ENCODE peak calls at places on chromosomes 11 and 22, in ten cellular contexts. One of them, this sample, is unnamed.

GRCh38 chr22:48197189-48197690 is 1434.8 kb downstream of the TBC1D22A start:
- DNase-seq in mesenchymal stem cell: no peak
- DNase-seq in T1000: no peak
- DNase-seq in activated naive CD4-positive, alpha-beta T cell treated with Interleukin-2 at 50 U/mL for 16 hours: no peak
- DNase-seq in T-helper 9 cell: no peak
- DNase-seq in right cardiac atrium: no peak
- DNase-seq in AG09319: no peak
- DNase-seq in posterior vena cava: no peak
- DNase-seq in SHP77: no peak
- DNase-seq in A549: no peak
- DNase-seq in this sample: no peak

GRCh38 chr22:38471237-38471636 is 3.3 kb downstream of the KDELR3 start:
- DNase-seq in T-helper 9 cell: no peak
- DNase-seq in T1000: no peak
- DNase-seq in activated naive CD4-positive, alpha-beta T cell treated with Interleukin-2 at 50 U/mL for 16 hours: no peak
- DNase-seq in AG09319: no peak
- DNase-seq in A549: no peak
- DNase-seq in mesenchymal stem cell: no peak
- DNase-seq in SHP77: no peak
- DNase-seq in posterior vena cava: peak; percentile 67
- DNase-seq in right cardiac atrium: no peak
- DNase-seq in this sample: no peak

GRCh38 chr11:128814856-128815705 is 52.0 kb downstream of the KCNJ1 start:
- DNase-seq in right cardiac atrium: peak; percentile 81
- DNase-seq in posterior vena cava: peak; percentile 89
- DNase-seq in T-helper 9 cell: no peak
- DNase-seq in SHP77: no peak
- DNase-seq in mesenchymal stem cell: peak; percentile 87
- DNase-seq in AG09319: peak; percentile 79
- DNase-seq in activated naive CD4-positive, alpha-beta T cell treated with Interleukin-2 at 50 U/mL for 16 hours: no peak
- DNase-seq in A549: no peak
- DNase-seq in T1000: no peak
- DNase-seq in this sample: peak; percentile 93

GRCh38 chr22:27867114-27867957 is 51.7 kb downstream of the PITPNB start:
- DNase-seq in posterior vena cava: no peak
- DNase-seq in T-helper 9 cell: no peak
- DNase-seq in SHP77: no peak
- DNase-seq in right cardiac atrium: no peak
- DNase-seq in mesenchymal stem cell: peak; percentile 45
- DNase-seq in activated naive CD4-positive, alpha-beta T cell treated with Interleukin-2 at 50 U/mL for 16 hours: no peak
- DNase-seq in A549: peak; percentile 31
- DNase-seq in T1000: no peak
- DNase-seq in AG09319: no peak
- DNase-seq in this sample: peak; percentile 74

GRCh38 chr11:60734271-60734670 is 9.8 kb downstream of the MS4A18 start:
- DNase-seq in mesenchymal stem cell: no peak
- DNase-seq in right cardiac atrium: no peak
- DNase-seq in posterior vena cava: no peak
- DNase-seq in T1000: no peak
- DNase-seq in AG09319: no peak
- DNase-seq in activated naive CD4-positive, alpha-beta T cell treated with Interleukin-2 at 50 U/mL for 16 hours: no peak
- DNase-seq in SHP77: no peak
- DNase-seq in T-helper 9 cell: no peak
- DNase-seq in A549: no peak
- DNase-seq in this sample: no peak

GRCh38 chr11:117691206-117691490 is 105.9 kb downstream of the DSCAML1 start:
- DNase-seq in posterior vena cava: no peak
- DNase-seq in mesenchymal stem cell: no peak
- DNase-seq in T1000: no peak
- DNase-seq in SHP77: no peak
- DNase-seq in A549: no peak
- DNase-seq in AG09319: no peak
- DNase-seq in activated naive CD4-positive, alpha-beta T cell treated with Interleukin-2 at 50 U/mL for 16 hours: no peak
- DNase-seq in T-helper 9 cell: no peak
- DNase-seq in right cardiac atrium: no peak
- DNase-seq in this sample: no peak

GRCh38 chr11:76184551-76184993 is 21.7 kb downstream of the WNT11 start:
- DNase-seq in T-helper 9 cell: no peak
- DNase-seq in SHP77: no peak
- DNase-seq in AG09319: no peak
- DNase-seq in mesenchymal stem cell: peak; percentile 44
- DNase-seq in activated naive CD4-positive, alpha-beta T cell treated with Interleukin-2 at 50 U/mL for 16 hours: no peak
- DNase-seq in T1000: no peak
- DNase-seq in right cardiac atrium: peak; percentile 58
- DNase-seq in posterior vena cava: no peak
- DNase-seq in A549: no peak
- DNase-seq in this sample: no peak

GRCh38 chr11:109306322-109306721 is 115.7 kb upstream of the C11orf87 start:
- DNase-seq in posterior vena cava: no peak
- DNase-seq in A549: no peak
- DNase-seq in T1000: no peak
- DNase-seq in right cardiac atrium: no peak
- DNase-seq in T-helper 9 cell: no peak
- DNase-seq in activated naive CD4-positive, alpha-beta T cell treated with Interleukin-2 at 50 U/mL for 16 hours: no peak
- DNase-seq in AG09319: no peak
- DNase-seq in mesenchymal stem cell: peak; percentile 27
- DNase-seq in SHP77: no peak
- DNase-seq in this sample: peak; percentile 32

GRCh38 chr11:35158371-35159081 is 19.6 kb downstream of the CD44 start:
- DNase-seq in right cardiac atrium: peak; percentile 53
- DNase-seq in activated naive CD4-positive, alpha-beta T cell treated with Interleukin-2 at 50 U/mL for 16 hours: no peak
- DNase-seq in AG09319: peak; percentile 69
- DNase-seq in SHP77: no peak
- DNase-seq in A549: no peak
- DNase-seq in T-helper 9 cell: no peak
- DNase-seq in mesenchymal stem cell: peak; percentile 78
- DNase-seq in posterior vena cava: peak; percentile 78
- DNase-seq in T1000: no peak
- DNase-seq in this sample: peak; percentile 35

GRCh38 chr22:17101475-17102296 is 16.9 kb downstream of the IL17RA start:
- DNase-seq in T-helper 9 cell: no peak
- DNase-seq in AG09319: no peak
- DNase-seq in A549: no peak
- DNase-seq in right cardiac atrium: no peak
- DNase-seq in posterior vena cava: peak; percentile 35
- DNase-seq in activated naive CD4-positive, alpha-beta T cell treated with Interleukin-2 at 50 U/mL for 16 hours: no peak
- DNase-seq in T1000: no peak
- DNase-seq in SHP77: no peak
- DNase-seq in mesenchymal stem cell: no peak
- DNase-seq in this sample: no peak

GRCh38 chr11:2700415-2701211 is 819 bp upstream of the KCNQ1OT1 start:
- DNase-seq in mesenchymal stem cell: peak; percentile 59
- DNase-seq in SHP77: no peak
- DNase-seq in activated naive CD4-positive, alpha-beta T cell treated with Interleukin-2 at 50 U/mL for 16 hours: peak; percentile 30
- DNase-seq in A549: peak; percentile 52
- DNase-seq in T1000: no peak
- DNase-seq in AG09319: no peak
- DNase-seq in right cardiac atrium: peak; percentile 78
- DNase-seq in posterior vena cava: peak; percentile 91
- DNase-seq in T-helper 9 cell: no peak
- DNase-seq in this sample: no peak

GRCh38 chr22:19105867-19106802 is 16.1 kb downstream of the DGCR2 start:
- DNase-seq in activated naive CD4-positive, alpha-beta T cell treated with Interleukin-2 at 50 U/mL for 16 hours: peak; percentile 50
- DNase-seq in T-helper 9 cell: peak; percentile 30
- DNase-seq in posterior vena cava: peak; percentile 76
- DNase-seq in SHP77: no peak
- DNase-seq in mesenchymal stem cell: no peak
- DNase-seq in AG09319: no peak
- DNase-seq in A549: no peak
- DNase-seq in right cardiac atrium: no peak
- DNase-seq in T1000: no peak
- DNase-seq in this sample: no peak

GRCh38 chr11:109984634-109985289 is 108.4 kb upstream of the ZC3H12C start:
- DNase-seq in activated naive CD4-positive, alpha-beta T cell treated with Interleukin-2 at 50 U/mL for 16 hours: no peak
- DNase-seq in mesenchymal stem cell: no peak
- DNase-seq in AG09319: no peak
- DNase-seq in SHP77: no peak
- DNase-seq in T-helper 9 cell: no peak
- DNase-seq in right cardiac atrium: no peak
- DNase-seq in posterior vena cava: no peak
- DNase-seq in T1000: no peak
- DNase-seq in A549: no peak
- DNase-seq in this sample: peak; percentile 20

GRCh38 chr22:37973271-37974170 is 10.8 kb downstream of the SOX10 start:
- DNase-seq in T-helper 9 cell: no peak
- DNase-seq in mesenchymal stem cell: no peak
- DNase-seq in activated naive CD4-positive, alpha-beta T cell treated with Interleukin-2 at 50 U/mL for 16 hours: no peak
- DNase-seq in T1000: no peak
- DNase-seq in AG09319: no peak
- DNase-seq in right cardiac atrium: no peak
- DNase-seq in A549: no peak
- DNase-seq in posterior vena cava: no peak
- DNase-seq in SHP77: no peak
- DNase-seq in this sample: no peak

GRCh38 chr22:29255064-29255621 is 12.6 kb downstream of the RHBDD3 start:
- DNase-seq in mesenchymal stem cell: no peak
- DNase-seq in activated naive CD4-positive, alpha-beta T cell treated with Interleukin-2 at 50 U/mL for 16 hours: no peak
- DNase-seq in T-helper 9 cell: no peak
- DNase-seq in AG09319: no peak
- DNase-seq in right cardiac atrium: no peak
- DNase-seq in posterior vena cava: peak; percentile 62
- DNase-seq in A549: no peak
- DNase-seq in T1000: no peak
- DNase-seq in SHP77: no peak
- DNase-seq in this sample: no peak

GRCh38 chr22:22745225-22746060 is 101.0 kb downstream of the GGTLC2 start:
- DNase-seq in T-helper 9 cell: peak; percentile 24
- DNase-seq in SHP77: peak; percentile 15
- DNase-seq in posterior vena cava: no peak
- DNase-seq in T1000: no peak
- DNase-seq in A549: peak; percentile 26
- DNase-seq in AG09319: no peak
- DNase-seq in right cardiac atrium: no peak
- DNase-seq in mesenchymal stem cell: no peak
- DNase-seq in activated naive CD4-positive, alpha-beta T cell treated with Interleukin-2 at 50 U/mL for 16 hours: peak; percentile 40
- DNase-seq in this sample: peak; percentile 62

GRCh38 chr22:38081941-38082828 is 1.8 kb downstream of the SLC16A8 start:
- DNase-seq in T-helper 9 cell: no peak
- DNase-seq in T1000: no peak
- DNase-seq in AG09319: no peak
- DNase-seq in activated naive CD4-positive, alpha-beta T cell treated with Interleukin-2 at 50 U/mL for 16 hours: peak; percentile 10
- DNase-seq in SHP77: no peak
- DNase-seq in A549: no peak
- DNase-seq in mesenchymal stem cell: no peak
- DNase-seq in posterior vena cava: no peak
- DNase-seq in right cardiac atrium: no peak
- DNase-seq in this sample: no peak

GRCh38 chr11:101048479-101048878 is 81.1 kb downstream of the PGR start:
- DNase-seq in SHP77: no peak
- DNase-seq in posterior vena cava: no peak
- DNase-seq in AG09319: no peak
- DNase-seq in right cardiac atrium: no peak
- DNase-seq in mesenchymal stem cell: no peak
- DNase-seq in T-helper 9 cell: no peak
- DNase-seq in T1000: no peak
- DNase-seq in activated naive CD4-positive, alpha-beta T cell treated with Interleukin-2 at 50 U/mL for 16 hours: no peak
- DNase-seq in A549: no peak
- DNase-seq in this sample: no peak

GRCh38 chr22:38016182-38017078 is 32.1 kb upstream of the SOX10 start:
- DNase-seq in T-helper 9 cell: no peak
- DNase-seq in SHP77: no peak
- DNase-seq in A549: peak; percentile 19
- DNase-seq in activated naive CD4-positive, alpha-beta T cell treated with Interleukin-2 at 50 U/mL for 16 hours: no peak
- DNase-seq in posterior vena cava: no peak
- DNase-seq in AG09319: peak; percentile 27
- DNase-seq in mesenchymal stem cell: no peak
- DNase-seq in T1000: no peak
- DNase-seq in right cardiac atrium: peak; percentile 73
- DNase-seq in this sample: peak; percentile 34

GRCh38 chr11:35484435-35484834 is 41.0 kb downstream of the PAMR1 start:
- DNase-seq in mesenchymal stem cell: no peak
- DNase-seq in AG09319: no peak
- DNase-seq in posterior vena cava: no peak
- DNase-seq in SHP77: no peak
- DNase-seq in right cardiac atrium: no peak
- DNase-seq in activated naive CD4-positive, alpha-beta T cell treated with Interleukin-2 at 50 U/mL for 16 hours: no peak
- DNase-seq in T1000: peak; percentile 55
- DNase-seq in A549: no peak
- DNase-seq in T-helper 9 cell: no peak
- DNase-seq in this sample: no peak

GRCh38 chr11:89381094-89381493 is 110.1 kb downstream of the NOX4 start:
- DNase-seq in mesenchymal stem cell: peak; percentile 94
- DNase-seq in posterior vena cava: no peak
- DNase-seq in T1000: no peak
- DNase-seq in AG09319: peak; percentile 79
- DNase-seq in T-helper 9 cell: no peak
- DNase-seq in A549: peak; percentile 7
- DNase-seq in SHP77: no peak
- DNase-seq in right cardiac atrium: no peak
- DNase-seq in activated naive CD4-positive, alpha-beta T cell treated with Interleukin-2 at 50 U/mL for 16 hours: no peak
- DNase-seq in this sample: peak; percentile 98

GRCh38 chr22:25987948-25988347 is 181.3 kb upstream of the SEZ6L start:
- DNase-seq in activated naive CD4-positive, alpha-beta T cell treated with Interleukin-2 at 50 U/mL for 16 hours: no peak
- DNase-seq in SHP77: peak; percentile 7
- DNase-seq in A549: no peak
- DNase-seq in T-helper 9 cell: no peak
- DNase-seq in right cardiac atrium: no peak
- DNase-seq in T1000: no peak
- DNase-seq in AG09319: no peak
- DNase-seq in posterior vena cava: no peak
- DNase-seq in mesenchymal stem cell: no peak
- DNase-seq in this sample: no peak

GRCh38 chr22:39979048-39979447 is 15.7 kb upstream of the FAM83F start:
- DNase-seq in A549: no peak
- DNase-seq in T-helper 9 cell: no peak
- DNase-seq in right cardiac atrium: no peak
- DNase-seq in T1000: no peak
- DNase-seq in posterior vena cava: no peak
- DNase-seq in activated naive CD4-positive, alpha-beta T cell treated with Interleukin-2 at 50 U/mL for 16 hours: no peak
- DNase-seq in mesenchymal stem cell: no peak
- DNase-seq in SHP77: no peak
- DNase-seq in AG09319: no peak
- DNase-seq in this sample: no peak

This sample was measured in choroid plexus epithelial cell.